ENCODE peak calls at places on chromosomes 6 and 20, in eight cellular contexts. W is CD4-positive, CD25-positive, alpha-beta regulatory T cell; A is left ventricle myocardium inferior; G is H9; Q is CD8-positive, alpha-beta T cell; J is HepG2; S is body of pancreas; Y is pancreas. D is an unnamed sample. For H3K4me1, the result is how much of the 10 kb centered on the place peaks cover.

GRCh38 chr6:158047563-158048323 is 66.1 kb downstream of the SYNJ2 start:
- DNase-seq in W (no peak), A (peak), G (no peak), Q (no peak), J (peak), S (no peak), Y (no peak), D (no peak)

GRCh38 chr20:53738039-53738944 is 144.7 kb upstream of the ZNF217 start:
- DNase-seq in W (no peak), A (peak), G (peak), Q (no peak), J (peak), S (peak), Y (peak), D (no peak)

GRCh38 chr20:33733654-33734576 is 2.1 kb downstream of the ZNF341 start:
- DNase-seq in W (no peak), A (peak), G (no peak), Q (no peak), J (peak), S (peak), Y (no peak), D (no peak)

GRCh38 chr20:59145926-59146800 is 17.5 kb upstream of the ZNF831 start:
- DNase-seq in W (peak), A (no peak), G (no peak), Q (peak), J (no peak), S (no peak), Y (no peak), D (no peak)

GRCh38 chr6:3345836-3346235 is 87.1 kb downstream of the PSMG4 start:
- DNase-seq in W (no peak), A (no peak), G (no peak), Q (no peak), J (no peak), S (peak), Y (no peak), D (no peak)

GRCh38 chr6:10559492-10560150 is 38.5 kb downstream of the GCNT2 start:
- DNase-seq in W (no peak), A (no peak), G (no peak), Q (no peak), J (no peak), S (no peak), Y (no peak), D (no peak)

GRCh38 chr6:100823041-100823440 is 58.1 kb downstream of the ASCC3 start:
- DNase-seq in W (no peak), A (no peak), G (no peak), Q (no peak), J (no peak), S (no peak), Y (no peak), D (no peak)

GRCh38 chr20:64035066-64035932 is 683 bp upstream of the C20orf204 start:
- DNase-seq in W (peak), A (no peak), G (no peak), Q (no peak), J (no peak), S (no peak), Y (peak), D (no peak)

GRCh38 chr6:69791065-69791471 is 5.7 kb downstream of the LMBRD1 start:
- DNase-seq in W (no peak), A (no peak), G (no peak), Q (no peak), J (no peak), S (peak), Y (no peak), D (no peak)

GRCh38 chr6:134908906-134909516 is 40.9 kb downstream of the ALDH8A1 start:
- DNase-seq in W (peak), A (peak), G (no peak), Q (no peak), J (peak), S (peak), Y (no peak), D (no peak)

GRCh38 chr6:56040875-56041274 is 165.5 kb upstream of the BMP5 start:
- DNase-seq in W (no peak), A (no peak), G (no peak), Q (no peak), J (no peak), S (no peak), Y (no peak), D (no peak)

GRCh38 chr20:48339147-48339985 is 488.4 kb downstream of the PREX1 start:
- DNase-seq in W (no peak), A (no peak), G (no peak), Q (no peak), J (no peak), S (peak), Y (no peak), D (no peak)

DNA sequence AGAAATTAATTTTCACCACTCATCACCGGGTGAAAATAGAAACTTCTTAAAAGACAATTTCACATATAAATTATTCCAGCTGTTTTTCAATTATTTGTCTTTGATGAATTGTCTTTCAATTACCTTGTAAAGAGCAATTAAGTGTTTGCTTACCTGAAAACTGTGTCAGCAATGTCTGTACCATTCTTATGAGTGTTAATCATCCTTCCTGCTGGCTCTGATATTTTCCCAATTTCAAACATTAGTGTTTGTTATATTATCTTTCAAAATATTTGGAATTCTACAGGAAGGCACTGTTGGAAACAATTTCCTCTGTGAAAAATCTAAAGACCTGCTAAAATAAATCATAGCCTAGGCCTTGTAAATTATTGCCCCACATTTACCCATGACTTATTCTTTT is 19.6 kb downstream of the PHACTR2 start:
- DNase-seq in W (no peak), A (no peak), G (no peak), Q (no peak), J (no peak), S (no peak), Y (no peak), D (no peak)
- H3K4me1 ChIP-seq in W (under half), A (half or more), G (under half), Q (under half), J (half or more), S (under half), Y (under half), D (under half)

GRCh38 chr20:50995506-50995905 is 27.4 kb downstream of the KCNG1 start:
- DNase-seq in W (no peak), A (no peak), G (no peak), Q (no peak), J (no peak), S (no peak), Y (no peak), D (no peak)
- H3K4me1 ChIP-seq in W (under half), A (under half), G (under half), Q (under half), J (under half), S (under half), Y (under half), D (under half)

GRCh38 chr20:56629464-56630085 is 469 bp downstream of the TFAP2C start:
- DNase-seq in W (no peak), A (no peak), G (no peak), Q (no peak), J (no peak), S (no peak), Y (no peak), D (no peak)

GRCh38 chr20:56630086-56630493 is 984 bp downstream of the TFAP2C start:
- DNase-seq in W (no peak), A (no peak), G (peak), Q (no peak), J (no peak), S (peak), Y (peak), D (no peak)

GRCh38 chr20:56630506-56631317 is 1.6 kb downstream of the TFAP2C start:
- DNase-seq in W (no peak), A (no peak), G (peak), Q (no peak), J (no peak), S (no peak), Y (no peak), D (no peak)

GRCh38 chr20:56631990-56632327 is 2.9 kb downstream of the TFAP2C start:
- DNase-seq in W (no peak), A (no peak), G (no peak), Q (no peak), J (no peak), S (no peak), Y (no peak), D (no peak)

GRCh38 chr20:56631318-56631989 is 2.3 kb downstream of the TFAP2C start:
- DNase-seq in W (no peak), A (no peak), G (no peak), Q (no peak), J (no peak), S (no peak), Y (no peak), D (no peak)
- H3K4me1 ChIP-seq in W (under half), A (under half), G (under half), Q (under half), J (under half), S (under half), Y (under half), D (under half)

GRCh38 chr6:29725981-29726380 is 2.7 kb downstream of the HLA-F start:
- DNase-seq in W (no peak), A (no peak), G (no peak), Q (no peak), J (no peak), S (no peak), Y (no peak), D (no peak)
- H3K4me1 ChIP-seq in W (half or more), A (under half), G (under half), Q (half or more), J (under half), S (under half), Y (under half), D (under half)

GRCh38 chr20:57947421-57948176 is 237.8 kb upstream of the PMEPA1 start:
- DNase-seq in W (no peak), A (peak), G (no peak), Q (no peak), J (no peak), S (no peak), Y (no peak), D (no peak)

GRCh38 chr20:57946559-57947315 is 236.9 kb upstream of the PMEPA1 start:
- DNase-seq in W (no peak), A (no peak), G (no peak), Q (no peak), J (peak), S (no peak), Y (no peak), D (no peak)

GRCh38 chr20:57951549-57951948 is 241.7 kb upstream of the PMEPA1 start:
- DNase-seq in W (no peak), A (no peak), G (no peak), Q (no peak), J (no peak), S (no peak), Y (no peak), D (no peak)

GRCh38 chr20:57950764-57951163 is 240.9 kb upstream of the PMEPA1 start:
- DNase-seq in W (no peak), A (no peak), G (no peak), Q (no peak), J (no peak), S (no peak), Y (no peak), D (no peak)

DNA sequence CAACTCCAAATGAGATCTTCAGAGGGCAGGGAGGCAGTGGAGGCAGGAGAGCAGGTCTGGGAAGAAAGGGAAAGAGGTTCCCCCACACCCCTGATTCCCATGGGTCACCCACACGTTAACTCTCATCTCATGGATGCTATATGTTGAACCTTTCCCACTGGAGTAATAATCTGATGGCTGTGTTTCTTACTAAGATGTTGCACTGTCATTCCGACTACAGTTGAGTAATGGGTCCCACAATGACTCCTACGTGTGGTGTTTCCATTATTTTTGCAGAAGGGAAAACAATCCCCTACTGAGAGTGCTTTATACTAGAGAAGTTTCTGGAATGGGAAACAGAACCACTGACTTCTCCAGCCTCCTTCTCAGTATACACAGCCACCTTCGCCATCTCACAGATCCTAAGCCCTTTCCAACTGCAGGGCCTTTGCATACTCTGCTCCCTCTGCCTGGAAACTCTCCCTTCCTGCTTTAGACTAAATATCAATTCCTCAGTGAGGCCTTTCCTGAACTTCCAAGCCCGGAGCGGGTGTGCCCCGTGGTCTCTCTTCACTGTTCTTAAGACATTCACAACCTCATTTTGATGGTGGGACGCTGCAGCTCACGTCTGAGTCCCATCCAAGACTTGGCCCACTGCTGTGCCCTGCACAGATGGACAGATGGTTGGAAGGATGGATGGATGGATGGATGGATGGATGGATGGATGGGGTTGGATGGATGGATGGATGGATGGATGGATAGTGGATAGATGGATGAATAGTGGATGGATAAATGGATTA is 238.6 kb upstream of the PMEPA1 start:
- DNase-seq in W (no peak), A (no peak), G (no peak), Q (no peak), J (no peak), S (no peak), Y (no peak), D (no peak)
- H3K4me1 ChIP-seq in W (under half), A (under half), G (under half), Q (under half), J (under half), S (under half), Y (under half), D (under half)

GRCh38 chr20:23244207-23244915 is 106.2 kb upstream of the NXT1 start:
- DNase-seq in W (no peak), A (no peak), G (no peak), Q (no peak), J (no peak), S (no peak), Y (no peak), D (no peak)
- H3K4me1 ChIP-seq in W (under half), A (under half), G (under half), Q (under half), J (under half), S (under half), Y (under half), D (under half)